ENCODE peak calls at places on chromosomes 4 and X, in nine cellular contexts. B is activated CD4-positive, alpha-beta memory T cell treated with anti-CD3 and anti-CD28 coated beads, Interleukin-2, amount 10 ng/mL, durations not matched to agents 7 days and 5 days; Y is NCI-H69; T is SK-N-SH; A is NCI-H1436; F is T-helper 2 cell treated with Interferon-gamma antibody and Interleukin-4, amounts not matched to agents 5 μg/mL and 100 μg/mL, for 36 hours; W is HS-5; U is ELR; N is cardiac muscle cell. V is an unnamed sample.

GRCh38 chr4:45331796-45332195 is 605.4 kb upstream of the GNPDA2 start:
- DNase-seq in B (no peak), Y (no peak), T (no peak), A (no peak), F (no peak), W (no peak), U (no peak), N (no peak), V (no peak)

GRCh38 chrX:75131973-75132627 is 24.0 kb downstream of the ABCB7 start:
- DNase-seq in B (no peak), Y (no peak), T (no peak), A (no peak), F (no peak), W (no peak), U (no peak), N (no peak), V (no peak)

GRCh38 chr4:122012735-122013134 is 60.9 kb upstream of the TRPC3 start:
- DNase-seq in B (no peak), Y (no peak), T (no peak), A (no peak), F (no peak), W (peak), U (no peak), N (no peak), V (peak)

GRCh38 chr4:134027931-134028330 is 173.7 kb downstream of the PABPC4L start:
- DNase-seq in B (no peak), Y (peak), T (no peak), A (no peak), F (no peak), W (peak), U (peak), N (no peak), V (peak)

GRCh38 chr4:5416637-5417036 is 291.7 kb downstream of the EVC2 start:
- DNase-seq in B (no peak), Y (no peak), T (no peak), A (no peak), F (no peak), W (no peak), U (no peak), N (no peak), V (no peak)

GRCh38 chr4:6340446-6341015 is 70.9 kb downstream of the WFS1 start:
- DNase-seq in B (no peak), Y (no peak), T (no peak), A (no peak), F (no peak), W (no peak), U (no peak), N (no peak), V (no peak)

GRCh38 chrX:130915302-130915701 is 12.3 kb upstream of the ENOX2 start:
- DNase-seq in B (no peak), Y (no peak), T (no peak), A (no peak), F (no peak), W (no peak), U (no peak), N (no peak), V (peak)

GRCh38 chr4:87442889-87443288 is 20.5 kb downstream of the NUDT9 start:
- DNase-seq in B (no peak), Y (no peak), T (no peak), A (no peak), F (no peak), W (no peak), U (peak), N (no peak), V (peak)

GRCh38 chr4:147157860-147158701 is 212.4 kb upstream of the TTC29 start:
- DNase-seq in B (no peak), Y (no peak), T (peak), A (no peak), F (no peak), W (no peak), U (peak), N (peak), V (peak)

GRCh38 chr4:39521253-39521908 is 5.9 kb downstream of the UGDH start:
- DNase-seq in B (no peak), Y (no peak), T (peak), A (no peak), F (no peak), W (peak), U (peak), N (no peak), V (peak)

GRCh38 chrX:16970977-16971376 is 24.5 kb downstream of the REPS2 start:
- DNase-seq in B (no peak), Y (no peak), T (no peak), A (no peak), F (no peak), W (peak), U (peak), N (no peak), V (peak)

GRCh38 chr4:145804134-145804533 is 124.2 kb downstream of the C4orf51 start:
- DNase-seq in B (no peak), Y (peak), T (no peak), A (no peak), F (no peak), W (peak), U (peak), N (no peak), V (peak)

GRCh38 chr4:127162741-127163140 is 470.0 kb upstream of the INTU start:
- DNase-seq in B (no peak), Y (no peak), T (no peak), A (no peak), F (no peak), W (no peak), U (peak), N (no peak), V (peak)

GRCh38 chr4:170497729-170498128 is 408.0 kb upstream of the AADAT start:
- DNase-seq in B (no peak), Y (no peak), T (no peak), A (no peak), F (no peak), W (no peak), U (peak), N (no peak), V (no peak)

GRCh38 chr4:51830146-51830545 is 12.8 kb upstream of the DCUN1D4 start:
- DNase-seq in B (no peak), Y (no peak), T (no peak), A (no peak), F (no peak), W (no peak), U (no peak), N (no peak), V (no peak)

GRCh38 chr4:10529891-10530786 is 72.9 kb upstream of the ZNF518B start:
- DNase-seq in B (no peak), Y (peak), T (no peak), A (no peak), F (no peak), W (no peak), U (no peak), N (no peak), V (peak)

GRCh38 chrX:24149346-24150050 is at the start of gene ZFX:
- DNase-seq in B (peak), Y (peak), T (peak), A (no peak), F (peak), W (no peak), U (peak), N (peak), V (peak)